ENCODE peak calls at places on chromosome 16, in ten cellular contexts. T is heart right ventricle, I is A549, Z is lower leg skin, P is AG04450, N is left ventricle myocardium inferior, M is HFF-Myc, G is psoas muscle, H is cardiac muscle cell, Q is fibroblast of lung. X is an unnamed sample.

GRCh38 chr16:28157768-28158535 is 53.8 kb downstream of the XPO6 start:
- DNase-seq in N (no peak), Q (no peak), T (no peak), M (no peak), G (no peak), I (no peak), Z (peak; percentile 32), H (no peak), P (no peak), X (no peak)

GRCh38 chr16:74477226-74477625 is 55.9 kb upstream of the CLEC18B start:
- DNase-seq in M (no peak), Z (no peak), I (no peak), T (no peak), G (no peak), Q (no peak), N (no peak), H (no peak), P (no peak), X (no peak)

GRCh38 chr16:74226361-74226979 is 70.1 kb upstream of the PSMD7 start:
- DNase-seq in Z (no peak), M (no peak), I (no peak), T (no peak), G (no peak), P (no peak), N (no peak), H (peak; percentile 8), Q (peak; percentile 5), X (no peak)

GRCh38 chr16:89290472-89290871 is 73.0 kb downstream of the ZNF778 start:
- DNase-seq in G (peak; percentile 30), H (no peak), P (no peak), I (no peak), T (no peak), Z (no peak), M (no peak), N (no peak), Q (no peak), X (no peak)

GRCh38 chr16:12613131-12613991 is 190.3 kb downstream of the CPPED1 start:
- DNase-seq in Z (no peak), Q (peak; percentile 67), M (no peak), N (no peak), I (peak; percentile 61), G (no peak), H (no peak), P (no peak), T (no peak), X (no peak)

GRCh38 chr16:70428178-70428998 is 10.5 kb downstream of the ST3GAL2 start:
- DNase-seq in Q (peak; percentile 96), G (peak; percentile 99), H (peak; percentile 95), P (peak; percentile 87), N (peak; percentile 97), M (peak; percentile 68), Z (peak; percentile 53), T (peak; percentile 96), I (peak; percentile 94), X (no peak)

GRCh38 chr16:12906271-12906670 is 4.9 kb downstream of the SHISA9 start:
- DNase-seq in M (no peak), G (no peak), P (no peak), I (no peak), Z (no peak), H (no peak), T (no peak), Q (no peak), N (no peak), X (no peak)

GRCh38 chr16:12317856-12318591 is 341.5 kb downstream of the SNX29 start:
- DNase-seq in G (no peak), Q (no peak), H (no peak), Z (no peak), I (no peak), N (no peak), M (no peak), P (no peak), T (no peak), X (peak; percentile 59)

GRCh38 chr16:31215287-31216115 is 1.4 kb downstream of the PYDC1 start:
- DNase-seq in T (peak; percentile 62), Z (no peak), G (peak; percentile 89), P (no peak), H (peak; percentile 84), Q (peak; percentile 71), N (peak; percentile 62), I (peak; percentile 91), M (no peak), X (no peak)

GRCh38 chr16:27776556-27776955 is 226.6 kb downstream of the KATNIP start:
- DNase-seq in N (no peak), M (no peak), Z (no peak), T (no peak), Q (no peak), P (no peak), H (no peak), I (no peak), G (no peak), X (no peak)

DNA sequence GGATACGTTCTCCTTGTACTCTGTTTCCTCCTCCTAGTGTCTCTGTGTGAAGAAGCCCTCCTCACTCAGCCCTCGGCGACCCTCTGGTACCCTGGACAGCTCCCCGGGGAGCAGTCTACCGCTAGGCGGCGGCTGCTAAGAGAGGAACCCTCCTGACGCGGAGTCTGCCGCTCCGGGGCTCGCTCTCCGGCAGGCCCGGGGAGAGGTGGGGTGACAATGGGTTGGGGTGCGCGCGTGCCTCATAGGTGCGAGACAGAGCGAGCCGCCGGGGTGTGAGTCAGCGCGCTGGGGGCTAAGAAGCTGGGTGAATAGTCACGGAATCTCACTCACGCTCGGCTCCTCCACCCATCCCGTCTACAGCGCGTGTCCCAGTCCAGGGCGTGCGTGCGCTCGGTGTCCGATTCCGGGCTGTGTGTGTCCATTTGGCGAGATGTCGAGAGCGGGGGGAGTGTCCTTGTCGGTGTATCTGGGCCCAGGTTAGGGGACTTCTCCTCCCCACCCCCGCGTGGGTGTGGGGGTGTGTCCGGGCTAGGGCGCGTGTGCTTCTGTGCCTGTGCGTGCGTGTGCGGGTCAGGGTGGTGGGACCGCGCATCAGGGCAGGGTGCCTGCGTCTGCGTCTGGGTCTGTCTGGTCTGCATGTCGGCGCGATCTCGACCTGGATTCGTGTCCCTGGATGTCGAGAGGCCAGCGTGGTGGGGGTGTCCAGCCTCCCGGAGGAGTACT is 578 bp upstream of the HS3ST2 start:
- DNase-seq in H (peak; percentile 91), Q (peak; percentile 16), I (no peak), M (no peak), G (peak; percentile 49), P (no peak), Z (peak; percentile 22), T (peak; percentile 56), N (peak; percentile 42), X (peak; percentile 75)
- H3K4me3 ChIP-seq in H (peak overlapping the region; percentile 34), Q (no peak overlapping the region), I (no peak overlapping the region), M (peak overlapping the region; percentile 25), G (peak overlapping the region; percentile 58), P (no peak overlapping the region), Z (no peak overlapping the region), T (peak overlapping the region; percentile 46), N (peak overlapping the region; percentile 61), X (peak overlapping the region; percentile 65)

DNA sequence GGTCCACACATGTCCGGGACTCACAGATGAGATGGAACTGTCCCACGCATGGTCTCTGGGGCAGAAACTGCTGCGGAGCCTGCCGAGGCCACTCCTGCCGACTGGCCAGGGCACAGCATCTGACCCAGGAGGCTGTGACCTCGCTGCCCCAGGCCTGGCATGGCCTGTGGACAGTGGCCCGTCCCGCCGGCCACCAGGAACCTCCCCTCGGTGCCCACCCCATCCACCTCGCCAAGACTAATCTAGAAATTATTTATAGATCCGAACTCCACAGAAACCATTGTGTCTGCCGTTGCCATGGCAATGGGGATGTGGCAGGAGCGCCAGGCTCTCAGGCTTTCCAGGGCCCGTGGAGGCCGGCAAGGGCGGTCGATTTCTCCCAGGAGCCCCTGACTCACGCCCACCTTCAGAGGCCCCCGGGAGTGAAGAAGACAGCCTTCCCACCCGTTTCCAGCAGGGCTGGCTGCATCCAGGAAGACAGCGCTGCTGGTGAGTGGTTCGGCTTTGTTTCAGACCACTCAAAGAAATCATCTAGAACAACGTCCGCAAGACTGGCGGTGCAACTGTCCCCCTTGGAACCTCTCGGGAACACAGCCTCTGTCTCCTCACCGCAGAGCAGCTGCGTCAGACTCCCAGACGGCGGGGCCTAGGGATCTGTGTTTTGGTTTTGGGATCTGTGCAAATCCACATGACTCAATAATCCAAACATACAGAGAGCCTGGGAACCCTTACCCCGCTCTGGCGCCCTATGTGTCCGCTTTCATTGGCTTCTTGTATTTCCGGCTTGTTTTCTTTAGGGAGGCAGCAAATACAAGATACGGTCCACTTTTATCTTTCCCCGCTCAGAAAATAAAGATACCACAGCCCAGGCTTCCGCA is 48.4 kb upstream of the ZCCHC14 start:
- DNase-seq in N (peak; percentile 37), H (no peak), Z (no peak), Q (peak; percentile 78), M (no peak), G (no peak), I (no peak), T (peak; percentile 58), P (peak; percentile 46), X (no peak)
- H3K4me3 ChIP-seq in N (peak overlapping the region; percentile 49), H (no peak overlapping the region), Z (no peak overlapping the region), Q (no peak overlapping the region), M (no peak overlapping the region), G (no peak overlapping the region), I (no peak overlapping the region), T (peak overlapping the region; percentile 31), P (no peak overlapping the region), X (no peak overlapping the region)

GRCh38 chr16:29864205-29864604 is 1.2 kb upstream of the CDIPT start:
- DNase-seq in I (no peak), Z (no peak), H (no peak), Q (no peak), T (no peak), M (no peak), P (no peak), N (no peak), G (no peak), X (no peak)

GRCh38 chr16:29862383-29862883 is 593 bp downstream of the CDIPT start:
- DNase-seq in T (no peak), I (no peak), P (no peak), Q (no peak), G (no peak), M (no peak), Z (no peak), N (peak; percentile 24), H (peak; percentile 43), X (no peak)

GRCh38 chr16:29860218-29860617 is 2.8 kb downstream of the CDIPT start:
- DNase-seq in H (no peak), P (no peak), Z (no peak), N (peak; percentile 41), M (no peak), Q (no peak), G (no peak), I (no peak), T (peak; percentile 48), X (no peak)

GRCh38 chr16:29862884-29863668 is at the start of gene CDIPT:
- DNase-seq in Z (peak; percentile 94), Q (peak; percentile 97), I (peak; percentile 84), H (peak; percentile 97), P (peak; percentile 93), T (peak; percentile 91), M (peak; percentile 92), G (peak; percentile 97), N (peak; percentile 93), X (peak; percentile 79)

DNA sequence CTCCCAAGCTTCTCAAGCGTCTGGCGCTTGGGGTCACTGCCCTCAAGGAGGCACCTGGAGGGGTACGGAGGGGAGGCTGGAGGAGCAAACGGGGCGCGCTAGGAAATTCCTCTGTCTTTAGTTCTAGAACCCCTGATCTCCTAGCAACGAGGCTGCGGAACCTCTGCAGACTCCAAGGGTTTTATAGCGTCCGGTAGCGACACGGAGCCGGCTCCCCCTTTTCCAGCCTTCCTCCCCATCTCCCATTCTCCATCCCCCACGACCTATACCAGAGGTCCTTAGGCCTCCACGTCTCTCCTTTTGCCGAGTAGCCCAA is 601 bp upstream of the CDIPT start:
- DNase-seq in N (no peak), Q (no peak), H (no peak), Z (no peak), T (no peak), P (no peak), G (no peak), I (no peak), M (no peak), X (no peak)
- H3K4me3 ChIP-seq in N (peak overlapping the region; percentile 95), Q (no peak overlapping the region), H (no peak overlapping the region), Z (no peak overlapping the region), T (peak overlapping the region; percentile 77), P (peak overlapping the region; percentile 45), G (peak overlapping the region; percentile 95), I (no peak overlapping the region), M (peak overlapping the region; percentile 19), X (peak overlapping the region; percentile 62)

GRCh38 chr16:84228321-84228838 is 11.4 kb downstream of the KCNG4 start:
- DNase-seq in G (peak; percentile 89), H (no peak), Z (peak; percentile 49), I (peak; percentile 93), T (peak; percentile 80), M (peak; percentile 61), N (peak; percentile 82), P (peak; percentile 66), Q (peak; percentile 89), X (no peak)
- H3K4me3 ChIP-seq in G (no peak overlapping the region), H (no peak overlapping the region), Z (no peak overlapping the region), I (no peak overlapping the region), T (no peak overlapping the region), M (no peak overlapping the region), N (peak overlapping the region; percentile 14), P (no peak overlapping the region), Q (no peak overlapping the region), X (no peak overlapping the region)

X was measured in keratinocyte.